ENCODE peak calls at places on chromosome 12, in five cellular contexts. Z is RWPE1, C is psoas muscle, X is breast epithelium, B is body of pancreas. J is an unnamed sample.

GRCh38 chr12:31578632-31579031 is 12.3 kb downstream of the DENND5B start:
- DNase-seq in C (no peak), Z (no peak), X (no peak), B (no peak), J (no peak)

GRCh38 chr12:76866726-76867125 is 12.1 kb downstream of the CSRP2 start:
- DNase-seq in Z (no peak), B (no peak), X (no peak), C (no peak), J (no peak)

GRCh38 chr12:106918746-106919145 is 37.0 kb upstream of the TMEM263 start:
- DNase-seq in X (no peak), Z (peak), C (no peak), B (no peak), J (no peak)

GRCh38 chr12:3437986-3438385 is 53.0 kb upstream of the PRMT8 start:
- DNase-seq in B (no peak), Z (no peak), C (no peak), X (no peak), J (no peak)

GRCh38 chr12:49089831-49090773 is 4.5 kb downstream of the DHH start:
- DNase-seq in B (peak), X (no peak), Z (no peak), C (peak), J (no peak)

GRCh38 chr12:26798013-26798412 is 35.0 kb downstream of the ITPR2 start:
- DNase-seq in Z (no peak), X (no peak), B (no peak), C (no peak), J (no peak)

GRCh38 chr12:2922329-2922728 is 31.6 kb downstream of the TULP3 start:
- DNase-seq in C (no peak), Z (no peak), B (no peak), X (no peak), J (no peak)

GRCh38 chr12:68851592-68851952 is 43.6 kb downstream of the MDM2 start:
- DNase-seq in C (no peak), B (no peak), Z (no peak), X (no peak), J (no peak)

GRCh38 chr12:56061982-56062381 is 18.0 kb upstream of the ERBB3 start:
- DNase-seq in Z (no peak), C (no peak), B (no peak), X (no peak), J (no peak)

GRCh38 chr12:42407306-42407705 is 81.3 kb downstream of the PPHLN1 start:
- DNase-seq in B (no peak), Z (no peak), X (no peak), C (no peak), J (no peak)

GRCh38 chr12:56631790-56632700 is 1.9 kb upstream of the BAZ2A start:
- DNase-seq in C (peak), X (peak), Z (peak), B (peak), J (peak)

GRCh38 chr12:122412851-122413433 is 9.5 kb downstream of the CLIP1 start:
- DNase-seq in B (no peak), C (no peak), Z (no peak), X (no peak), J (no peak)

GRCh38 chr12:131831021-131831571 is 2.9 kb downstream of the MMP17 start:
- DNase-seq in B (no peak), Z (no peak), X (no peak), C (no peak), J (no peak)

GRCh38 chr12:131828671-131829350 is 618 bp downstream of the MMP17 start:
- DNase-seq in Z (no peak), B (no peak), C (peak), X (no peak), J (no peak)

GRCh38 chr12:131829351-131829794 is 1.2 kb downstream of the MMP17 start:
- DNase-seq in C (no peak), X (no peak), B (no peak), Z (no peak), J (no peak)

GRCh38 chr12:131830335-131831020 is 2.3 kb downstream of the MMP17 start:
- DNase-seq in X (peak), B (peak), Z (peak), C (peak), J (no peak)

DNA sequence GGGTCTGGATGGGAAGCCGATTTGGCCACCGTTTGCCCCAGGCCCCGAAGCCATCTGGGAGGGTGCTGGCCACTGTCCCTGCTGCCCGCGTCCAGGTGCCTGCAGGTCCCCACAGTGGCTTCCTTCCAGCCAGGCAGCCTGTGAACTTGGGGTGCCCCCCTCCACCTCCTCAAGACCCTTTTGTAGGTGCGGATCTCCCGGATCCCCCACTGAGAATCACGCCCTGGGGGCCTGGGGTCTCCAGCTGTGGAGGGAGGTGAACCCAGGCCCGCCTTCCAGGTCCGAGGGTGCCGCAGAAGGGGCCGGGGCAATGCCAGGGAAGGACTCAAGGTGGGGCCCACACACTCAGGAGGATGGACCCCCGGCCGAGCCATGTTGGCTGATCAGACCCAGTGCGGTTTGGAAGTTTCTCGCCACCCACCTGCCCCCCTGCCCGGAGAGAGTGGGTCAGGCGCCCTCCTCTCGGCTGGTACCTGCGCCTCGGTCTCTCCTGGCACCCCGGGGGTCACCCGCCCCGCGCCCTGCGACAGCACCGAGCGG is 1.7 kb downstream of the MMP17 start:
- DNase-seq in X (no peak), Z (no peak), B (no peak), C (no peak), J (peak)
- TF ChIP-seq CTCF in X (no peak), Z (no peak), B (no peak), C (no peak), J (no peak)

DNA sequence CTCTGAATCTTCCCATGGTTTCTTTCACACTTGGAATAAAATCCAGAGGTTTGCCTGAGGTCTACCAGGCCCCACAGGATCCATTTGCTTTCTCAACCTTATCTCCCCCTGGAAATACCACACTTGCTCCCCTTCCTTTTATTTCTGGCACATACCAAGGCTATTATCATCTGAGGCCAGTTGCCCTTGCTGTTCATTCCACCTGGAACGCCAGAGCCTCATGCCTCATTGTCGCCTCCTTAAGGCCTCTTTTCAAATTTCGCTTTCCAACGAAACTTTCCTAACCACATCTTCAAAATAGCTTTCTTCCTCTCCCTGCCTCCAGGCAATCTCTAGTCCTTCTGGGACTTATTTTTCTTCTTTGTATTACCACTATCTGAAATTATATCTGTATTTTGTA is 11.2 kb upstream of the LRIG3 start:
- DNase-seq in B (no peak), C (no peak), Z (no peak), X (no peak), J (no peak)
- TF ChIP-seq CTCF in B (no peak), C (no peak), Z (no peak), X (no peak), J (no peak)

DNA sequence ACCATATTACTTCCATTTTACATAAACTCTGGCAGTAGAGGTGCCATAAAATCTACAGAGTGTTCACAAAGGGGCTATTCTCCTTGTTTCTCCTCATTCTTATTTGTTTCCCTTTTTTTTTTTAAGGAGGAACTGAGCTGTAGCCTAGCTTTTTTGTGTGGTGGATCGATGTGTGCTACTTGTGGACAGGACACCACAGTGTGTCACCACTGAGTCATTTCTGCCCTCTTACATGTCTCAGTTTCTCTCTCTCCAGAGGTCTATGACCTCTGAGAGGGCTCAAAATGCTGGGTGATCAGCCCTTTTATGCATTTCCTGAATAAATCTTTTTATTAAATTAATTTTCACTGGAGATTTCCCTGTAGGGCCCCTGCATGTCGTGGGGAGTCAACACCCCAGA is 370.2 kb downstream of the ADGRD1 start:
- DNase-seq in X (no peak), B (no peak), C (no peak), Z (no peak), J (no peak)
- TF ChIP-seq CTCF in X (no peak), B (no peak), C (no peak), Z (no peak), J (no peak)

GRCh38 chr12:16184691-16185090 is 92.8 kb downstream of the SLC15A5 start:
- DNase-seq in C (no peak), Z (no peak), B (no peak), X (no peak), J (no peak)

GRCh38 chr12:16187684-16188083 is 89.8 kb downstream of the SLC15A5 start:
- DNase-seq in B (no peak), Z (no peak), C (no peak), X (no peak), J (no peak)

DNA sequence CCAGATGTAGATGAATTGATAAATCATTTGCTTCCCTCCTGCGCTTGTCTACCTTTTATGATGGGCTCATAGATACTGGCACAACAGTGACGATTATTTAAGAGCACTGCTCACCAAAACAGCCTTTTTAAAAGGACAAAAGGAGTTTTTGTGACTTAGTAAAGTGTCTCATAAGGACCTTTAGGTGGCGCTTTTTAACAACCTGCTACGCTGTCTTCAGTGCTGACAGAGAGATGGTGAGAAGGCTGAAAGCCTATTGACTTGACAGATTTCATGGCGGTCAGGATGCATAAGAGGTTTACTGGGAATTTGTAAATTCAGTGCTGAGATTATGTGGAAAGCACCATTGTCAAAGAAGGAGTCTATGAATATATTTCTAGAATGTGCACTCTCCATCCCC is 87.6 kb downstream of the SLC15A5 start:
- DNase-seq in Z (no peak), X (no peak), C (no peak), B (no peak), J (no peak)
- TF ChIP-seq CTCF in Z (peak), X (no peak), C (no peak), B (peak), J (no peak)

GRCh38 chr12:54661048-54661447 is 12.9 kb upstream of the DCD start:
- DNase-seq in X (no peak), C (no peak), Z (no peak), B (no peak), J (no peak)

GRCh38 chr12:54660320-54660962 is 12.3 kb upstream of the DCD start:
- DNase-seq in X (peak), B (no peak), C (no peak), Z (no peak), J (no peak)

GRCh38 chr12:54662028-54662427 is 13.9 kb upstream of the DCD start:
- DNase-seq in B (no peak), X (no peak), C (no peak), Z (no peak), J (no peak)

GRCh38 chr12:54657048-54657696 is 9.0 kb upstream of the DCD start:
- DNase-seq in C (no peak), X (no peak), Z (no peak), B (no peak), J (no peak)

DNA sequence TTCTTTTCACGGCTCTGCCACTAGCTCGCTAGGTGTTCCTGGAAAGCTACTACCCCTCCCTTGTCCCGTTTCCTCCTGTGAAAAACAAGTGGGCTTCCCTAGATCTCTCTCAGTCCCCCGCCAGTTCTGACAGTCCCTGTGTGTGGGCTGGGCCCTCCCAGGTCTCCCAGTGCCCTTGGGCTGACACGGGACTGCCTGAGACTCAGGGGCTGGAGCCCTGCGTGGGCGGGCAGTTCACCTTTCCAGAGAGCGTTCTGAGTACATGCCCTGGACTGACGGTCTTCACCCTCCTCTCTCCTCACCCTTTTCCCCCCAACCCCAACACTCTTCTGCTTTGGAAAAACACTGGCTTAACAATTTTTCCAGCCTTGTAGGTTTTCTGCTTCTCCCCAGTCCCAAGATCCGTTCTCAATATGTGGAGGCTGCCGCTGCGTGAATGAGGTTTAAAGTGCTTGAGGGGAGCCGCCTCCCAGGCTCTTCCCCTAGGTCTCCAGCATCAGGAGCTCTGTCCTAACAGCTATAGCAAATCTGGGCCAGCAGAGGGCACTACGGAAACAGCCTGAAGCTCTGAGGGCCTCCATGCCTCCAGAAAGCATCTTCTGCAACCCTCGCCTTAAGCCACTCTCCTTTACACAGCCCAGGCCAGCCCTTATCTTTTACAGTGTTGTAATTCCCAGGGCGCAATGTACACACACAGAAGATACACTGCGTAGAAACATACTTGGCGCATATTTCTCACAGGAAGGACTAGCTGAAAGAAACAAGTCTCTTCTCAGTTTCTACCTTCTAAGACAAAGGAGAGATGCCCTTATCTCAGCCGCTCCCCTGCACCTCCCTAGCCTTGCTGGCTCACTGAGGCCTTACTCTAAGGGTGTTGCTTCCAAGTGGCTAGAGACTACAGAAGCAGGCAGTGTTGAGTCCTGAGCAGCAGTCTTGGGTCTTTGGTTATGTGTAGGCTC is 10.4 kb upstream of the DCD start:
- DNase-seq in Z (peak), X (no peak), B (peak), C (no peak), J (peak)
- TF ChIP-seq CTCF in Z (peak), X (no peak), B (peak), C (peak), J (peak)

DNA sequence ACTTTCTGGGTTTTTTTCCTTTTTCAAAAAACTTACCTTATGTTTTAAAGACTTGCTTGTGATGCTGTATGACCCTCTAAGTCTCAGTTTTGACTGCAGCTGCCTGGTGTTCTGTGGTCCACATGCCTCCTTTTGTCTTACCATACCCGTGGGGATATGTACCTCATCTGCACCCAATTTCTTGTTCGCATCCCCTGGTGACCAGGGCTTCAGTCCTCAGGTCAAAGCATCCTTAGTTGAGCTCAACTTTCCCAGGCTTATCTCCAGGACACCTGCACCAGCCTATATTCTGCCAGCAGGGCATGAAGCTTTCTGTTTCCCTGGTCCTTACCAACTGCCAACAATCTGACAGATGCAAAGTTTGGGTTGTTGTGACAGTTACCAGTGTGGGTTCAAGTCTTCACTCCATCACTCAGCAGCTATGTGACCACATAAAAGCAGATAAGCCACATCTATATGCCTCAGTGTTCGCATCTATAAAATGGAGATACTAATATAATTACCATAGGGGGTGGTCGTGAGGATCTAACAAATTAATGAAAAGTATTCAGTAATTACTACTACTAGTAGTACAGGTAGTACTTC is 94.0 kb downstream of the NTF3 start:
- DNase-seq in X (no peak), Z (no peak), B (no peak), C (no peak), J (no peak)
- TF ChIP-seq CTCF in X (no peak), Z (no peak), B (no peak), C (no peak), J (no peak)

GRCh38 chr12:113005759-113006158 is 27.4 kb downstream of the OAS2 start:
- DNase-seq in Z (no peak), C (no peak), B (no peak), X (no peak), J (no peak)
- TF ChIP-seq CTCF in Z (peak), C (no peak), B (no peak), X (no peak), J (peak)

GRCh38 chr12:23217158-23217557 is 592.2 kb downstream of the ETNK1 start:
- DNase-seq in Z (no peak), C (no peak), B (no peak), X (no peak), J (no peak)
- TF ChIP-seq CTCF in Z (no peak), C (no peak), B (no peak), X (no peak), J (no peak)

DNA sequence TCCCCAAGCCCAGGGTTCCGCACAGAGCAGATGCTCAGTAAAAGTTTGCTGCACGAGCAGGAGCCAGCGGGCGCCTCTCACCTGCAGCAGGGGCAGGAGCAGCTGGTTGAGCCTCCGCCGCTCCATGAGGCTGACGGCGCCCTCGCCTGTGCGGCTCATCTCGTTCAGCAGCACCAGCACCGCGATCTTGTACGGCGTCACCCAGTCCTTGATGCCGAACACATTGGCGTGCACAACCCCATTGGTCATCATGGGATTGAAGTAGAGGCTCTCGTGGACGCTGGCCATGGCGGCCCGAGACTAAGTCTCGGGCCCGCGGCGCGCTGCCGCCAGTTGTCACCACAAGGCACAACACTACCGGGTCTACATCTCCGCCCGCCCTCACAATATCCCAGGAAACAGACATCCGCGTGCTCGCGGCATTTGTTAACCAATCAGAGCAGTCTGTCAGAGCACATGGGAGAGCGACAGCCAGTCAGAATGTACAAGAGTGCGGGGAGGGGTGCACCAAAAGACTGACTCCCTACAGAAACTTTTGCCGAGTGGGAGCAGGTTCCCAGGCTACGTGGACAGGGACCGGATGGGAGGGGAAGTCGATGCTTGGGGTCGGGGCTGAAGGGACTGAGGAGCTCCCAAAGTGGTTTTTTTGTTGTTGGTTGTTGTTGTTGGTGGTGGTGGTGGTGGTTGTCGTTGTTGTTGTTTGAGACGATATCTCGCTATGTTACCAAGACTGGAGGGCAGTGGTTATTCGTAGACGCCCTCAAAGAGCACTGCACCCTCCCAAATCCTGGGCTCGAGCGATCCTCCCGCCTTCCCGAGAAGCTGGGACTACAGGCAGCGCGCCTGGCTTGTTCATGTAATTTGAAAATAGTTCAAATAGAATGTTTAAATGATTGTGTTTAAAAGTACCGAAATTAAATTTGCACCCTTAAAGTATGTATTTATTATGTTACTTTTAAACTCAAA is at the start of gene ANAPC5:
- DNase-seq in X (peak), Z (peak), C (peak), B (peak), J (peak)
- TF ChIP-seq CTCF in X (peak), Z (no peak), C (no peak), B (peak), J (no peak)

DNA sequence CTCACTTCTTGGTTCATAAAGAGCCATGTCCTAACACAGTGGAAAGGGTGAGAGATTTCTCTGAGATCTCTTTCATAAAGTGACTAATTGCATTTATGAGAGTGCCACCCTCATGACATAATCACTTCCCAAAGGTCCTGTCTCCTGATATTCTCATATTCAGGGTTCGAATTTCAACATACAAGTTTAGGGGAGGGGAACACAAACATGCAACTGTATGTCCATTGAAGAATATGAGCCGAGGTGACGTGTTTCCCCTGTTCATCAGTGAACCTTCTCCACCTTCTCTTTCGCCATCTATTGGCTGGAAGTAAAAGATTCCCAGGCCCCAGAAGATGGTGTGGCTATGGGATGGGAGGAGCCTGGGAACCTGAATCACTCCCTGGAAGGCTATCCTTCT is 354.2 kb upstream of the ATP2B1 start:
- DNase-seq in Z (peak), C (no peak), B (no peak), X (no peak), J (no peak)
- TF ChIP-seq CTCF in Z (no peak), C (no peak), B (no peak), X (no peak), J (no peak)

J was measured in mesothelial cell of epicardium.